ENCODE peak calls at places on chromosome 3, in four cellular contexts. One of them, this sample, is unnamed.

GRCh38 chr3:29576181-29576580 is 295.3 kb downstream of the RBMS3 start:
- DNase-seq in GM12891: no peak
- DNase-seq in GM12878: no peak
- DNase-seq in K562: no peak
- DNase-seq in this sample: no peak

GRCh38 chr3:72938471-72939265 is 50.8 kb downstream of the GXYLT2 start:
- DNase-seq in GM12891: peak; percentile 30
- DNase-seq in GM12878: no peak
- DNase-seq in K562: peak; percentile 29
- DNase-seq in this sample: peak; percentile 93

GRCh38 chr3:162428192-162428591 is 931.6 kb downstream of the OTOL1 start:
- DNase-seq in GM12891: no peak
- DNase-seq in GM12878: no peak
- DNase-seq in K562: no peak
- DNase-seq in this sample: no peak

GRCh38 chr3:72446406-72447058 is 401.7 kb downstream of the SHQ1 start:
- DNase-seq in GM12891: no peak
- DNase-seq in GM12878: no peak
- DNase-seq in K562: no peak
- DNase-seq in this sample: peak; percentile 14

GRCh38 chr3:119597548-119598288 is at the start of gene PLA1A:
- DNase-seq in GM12891: no peak
- DNase-seq in GM12878: no peak
- DNase-seq in K562: no peak
- DNase-seq in this sample: no peak

GRCh38 chr3:127457094-127457475 is 133.4 kb downstream of the TPRA1 start:
- DNase-seq in GM12891: no peak
- DNase-seq in GM12878: no peak
- DNase-seq in K562: no peak
- DNase-seq in this sample: no peak

GRCh38 chr3:66418432-66419052 is 82.3 kb downstream of the LRIG1 start:
- DNase-seq in GM12891: no peak
- DNase-seq in GM12878: no peak
- DNase-seq in K562: no peak
- DNase-seq in this sample: no peak

GRCh38 chr3:194423317-194423716 is 24.3 kb upstream of the GP5 start:
- DNase-seq in GM12891: no peak
- DNase-seq in GM12878: no peak
- DNase-seq in K562: no peak
- DNase-seq in this sample: no peak

GRCh38 chr3:58048301-58048700 is 40.1 kb downstream of the FLNB start:
- DNase-seq in GM12891: no peak
- DNase-seq in GM12878: no peak
- DNase-seq in K562: no peak
- DNase-seq in this sample: no peak

GRCh38 chr3:64916192-64916798 is 228.5 kb upstream of the ADAMTS9 start:
- DNase-seq in GM12891: no peak
- DNase-seq in GM12878: no peak
- DNase-seq in K562: no peak
- DNase-seq in this sample: no peak

GRCh38 chr3:31442755-31443154 is 90.0 kb upstream of the STT3B start:
- DNase-seq in GM12891: no peak
- DNase-seq in GM12878: no peak
- DNase-seq in K562: no peak
- DNase-seq in this sample: no peak

GRCh38 chr3:188220988-188221818 is 67.2 kb downstream of the LPP start:
- DNase-seq in GM12891: no peak
- DNase-seq in GM12878: no peak
- DNase-seq in K562: no peak
- DNase-seq in this sample: no peak

GRCh38 chr3:170740726-170741591 is 129.0 kb downstream of the RPL22L1 start:
- DNase-seq in GM12891: no peak
- DNase-seq in GM12878: no peak
- DNase-seq in K562: no peak
- DNase-seq in this sample: no peak

GRCh38 chr3:132395126-132395525 is 22.2 kb upstream of the DNAJC13 start:
- DNase-seq in GM12891: no peak
- DNase-seq in GM12878: no peak
- DNase-seq in K562: no peak
- DNase-seq in this sample: no peak

GRCh38 chr3:132396255-132396654 is 21.0 kb upstream of the DNAJC13 start:
- DNase-seq in GM12891: no peak
- DNase-seq in GM12878: no peak
- DNase-seq in K562: no peak
- DNase-seq in this sample: no peak

GRCh38 chr3:132399054-132399929 is 18.0 kb upstream of the DNAJC13 start:
- DNase-seq in GM12891: peak; percentile 18
- DNase-seq in GM12878: no peak
- DNase-seq in K562: peak; percentile 35
- DNase-seq in this sample: no peak

GRCh38 chr3:132394334-132394733 is 23.0 kb upstream of the DNAJC13 start:
- DNase-seq in GM12891: no peak
- DNase-seq in GM12878: no peak
- DNase-seq in K562: no peak
- DNase-seq in this sample: no peak
- TF ChIP-seq SPI1 in GM12891: no peak
- TF ChIP-seq SPI1 in GM12878: no peak
- TF ChIP-seq SPI1 in K562: no peak
- TF ChIP-seq SPI1 in this sample: no peak

GRCh38 chr3:9770276-9770812 is 597 bp upstream of the CAMK1 start:
- DNase-seq in GM12891: no peak
- DNase-seq in GM12878: no peak
- DNase-seq in K562: no peak
- DNase-seq in this sample: no peak
- TF ChIP-seq POLR2AphosphoS5 in GM12891: no peak
- TF ChIP-seq POLR2AphosphoS5 in GM12878: no peak
- TF ChIP-seq POLR2AphosphoS5 in K562: no peak
- TF ChIP-seq POLR2AphosphoS5 in this sample: no peak

DNA sequence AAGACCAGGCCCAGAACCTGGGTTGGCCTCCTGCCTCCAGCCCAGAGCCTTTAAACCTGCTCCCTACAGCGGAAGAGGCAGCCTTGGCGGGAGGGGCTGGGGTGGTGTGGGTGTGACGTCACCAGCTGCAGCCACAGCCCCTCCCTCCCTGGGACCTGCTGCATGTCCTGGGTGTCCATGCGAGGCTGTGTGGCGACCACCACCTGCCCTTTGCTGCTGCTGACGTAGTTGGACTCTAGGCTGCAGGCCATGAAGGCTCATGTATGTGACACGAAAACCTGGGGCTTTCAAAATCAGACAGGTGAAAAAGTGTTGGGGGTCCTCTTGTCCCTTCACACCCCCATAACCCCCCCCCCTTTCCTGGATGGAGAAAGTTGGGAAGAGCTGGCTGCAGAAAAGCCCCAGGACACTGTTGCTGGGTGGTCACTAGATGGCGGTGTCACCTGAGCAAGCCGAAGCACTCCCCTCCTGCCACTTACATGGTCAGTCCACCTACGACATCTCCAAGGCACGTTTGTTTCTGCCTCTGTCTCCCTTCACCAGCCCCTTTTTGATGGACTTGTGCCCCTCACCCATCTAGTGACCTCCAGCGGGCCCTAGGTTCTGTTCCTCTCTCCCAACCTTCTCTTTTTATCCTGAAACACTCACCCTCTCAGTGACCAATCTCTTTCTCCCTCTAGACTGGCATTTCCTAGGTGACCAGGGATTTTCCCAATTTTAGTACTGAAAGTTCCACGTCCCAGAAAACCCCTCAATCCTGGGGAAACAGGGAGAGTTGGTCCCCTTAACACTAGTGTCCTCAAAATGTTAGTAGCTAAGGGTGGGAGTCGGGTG is 35.2 kb downstream of the SLC6A20 start:
- DNase-seq in GM12891: peak; percentile 75
- DNase-seq in GM12878: peak; percentile 5
- DNase-seq in K562: peak; percentile 87
- DNase-seq in this sample: peak; percentile 22
- TF ChIP-seq SPI1 in GM12891: no peak
- TF ChIP-seq SPI1 in GM12878: no peak
- TF ChIP-seq SPI1 in K562: no peak
- TF ChIP-seq SPI1 in this sample: no peak

GRCh38 chr3:55201729-55202128 is 273.9 kb upstream of the LRTM1 start:
- DNase-seq in GM12891: no peak
- DNase-seq in GM12878: no peak
- DNase-seq in K562: no peak
- DNase-seq in this sample: no peak

GRCh38 chr3:55202320-55202719 is 274.5 kb upstream of the LRTM1 start:
- DNase-seq in GM12891: no peak
- DNase-seq in GM12878: no peak
- DNase-seq in K562: no peak
- DNase-seq in this sample: no peak

GRCh38 chr3:55200916-55201315 is 273.1 kb upstream of the LRTM1 start:
- DNase-seq in GM12891: no peak
- DNase-seq in GM12878: no peak
- DNase-seq in K562: no peak
- DNase-seq in this sample: no peak

GRCh38 chr3:55203006-55203405 is 275.1 kb upstream of the LRTM1 start:
- DNase-seq in GM12891: no peak
- DNase-seq in GM12878: no peak
- DNase-seq in K562: no peak
- DNase-seq in this sample: no peak

DNA sequence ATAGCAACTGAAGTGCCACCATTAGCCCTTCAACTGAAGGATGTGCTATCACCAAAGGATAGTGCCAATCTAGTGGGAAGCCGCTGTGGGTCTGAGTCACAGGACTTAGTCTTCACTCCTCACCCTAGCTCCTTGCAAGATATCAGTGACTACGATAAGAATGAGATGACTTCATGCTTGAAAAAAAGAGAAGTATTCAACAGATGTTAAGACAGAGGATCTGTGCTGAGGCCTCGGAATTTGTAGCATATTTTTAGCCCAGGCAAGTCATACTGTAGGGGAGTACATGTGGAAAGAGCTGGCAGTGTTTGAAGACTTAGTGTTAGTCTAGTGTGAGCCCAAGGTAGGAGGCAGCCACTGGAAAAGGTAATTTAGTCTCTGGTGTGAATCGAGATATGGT is 270.7 kb upstream of the LRTM1 start:
- DNase-seq in GM12891: no peak
- DNase-seq in GM12878: no peak
- DNase-seq in K562: no peak
- DNase-seq in this sample: no peak
- TF ChIP-seq POLR2AphosphoS5 in GM12891: no peak
- TF ChIP-seq POLR2AphosphoS5 in GM12878: no peak
- TF ChIP-seq POLR2AphosphoS5 in K562: no peak
- TF ChIP-seq POLR2AphosphoS5 in this sample: no peak

GRCh38 chr3:106206165-106206564 is 337.4 kb upstream of the CBLB start:
- DNase-seq in GM12891: peak; percentile 4
- DNase-seq in GM12878: peak; percentile 28
- DNase-seq in K562: no peak
- DNase-seq in this sample: peak; percentile 23
- TF ChIP-seq SPI1 in GM12891: peak; percentile 31
- TF ChIP-seq SPI1 in GM12878: no peak
- TF ChIP-seq SPI1 in K562: no peak
- TF ChIP-seq SPI1 in this sample: no peak

DNA sequence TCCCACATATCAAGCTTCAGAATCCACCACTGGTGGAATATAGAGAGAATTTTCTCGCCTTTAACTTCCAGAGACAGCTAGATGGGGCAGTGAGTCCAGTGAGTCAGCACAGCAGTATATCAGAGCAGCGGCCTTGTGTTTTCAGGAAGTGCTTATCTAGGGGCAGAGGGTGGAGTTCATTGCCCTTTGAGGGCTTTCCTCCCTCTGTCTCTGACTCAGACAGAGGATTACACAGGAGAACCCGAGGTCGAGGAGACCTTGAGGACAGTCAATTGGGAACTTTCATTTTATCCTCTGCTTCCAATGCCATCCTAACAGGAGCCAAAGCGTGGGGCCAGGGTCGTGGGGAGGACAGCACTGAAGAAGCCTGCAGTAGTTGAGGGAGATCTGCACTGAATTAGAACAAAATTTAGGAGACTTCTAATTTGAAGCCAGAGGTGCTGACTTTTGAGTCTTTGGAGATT is 109.6 kb upstream of the UMPS start:
- DNase-seq in GM12891: no peak
- DNase-seq in GM12878: peak; percentile 38
- DNase-seq in K562: peak; percentile 66
- DNase-seq in this sample: peak; percentile 59
- TF ChIP-seq POLR2AphosphoS5 in GM12891: no peak
- TF ChIP-seq POLR2AphosphoS5 in GM12878: no peak
- TF ChIP-seq POLR2AphosphoS5 in K562: peak; percentile 81
- TF ChIP-seq POLR2AphosphoS5 in this sample: no peak

GRCh38 chr3:172685331-172686214 is 25.3 kb downstream of the NCEH1 start:
- DNase-seq in GM12891: no peak
- DNase-seq in GM12878: no peak
- DNase-seq in K562: no peak
- DNase-seq in this sample: no peak
- TF ChIP-seq SPI1 in GM12891: no peak
- TF ChIP-seq SPI1 in GM12878: no peak
- TF ChIP-seq SPI1 in K562: no peak
- TF ChIP-seq SPI1 in this sample: no peak

DNA sequence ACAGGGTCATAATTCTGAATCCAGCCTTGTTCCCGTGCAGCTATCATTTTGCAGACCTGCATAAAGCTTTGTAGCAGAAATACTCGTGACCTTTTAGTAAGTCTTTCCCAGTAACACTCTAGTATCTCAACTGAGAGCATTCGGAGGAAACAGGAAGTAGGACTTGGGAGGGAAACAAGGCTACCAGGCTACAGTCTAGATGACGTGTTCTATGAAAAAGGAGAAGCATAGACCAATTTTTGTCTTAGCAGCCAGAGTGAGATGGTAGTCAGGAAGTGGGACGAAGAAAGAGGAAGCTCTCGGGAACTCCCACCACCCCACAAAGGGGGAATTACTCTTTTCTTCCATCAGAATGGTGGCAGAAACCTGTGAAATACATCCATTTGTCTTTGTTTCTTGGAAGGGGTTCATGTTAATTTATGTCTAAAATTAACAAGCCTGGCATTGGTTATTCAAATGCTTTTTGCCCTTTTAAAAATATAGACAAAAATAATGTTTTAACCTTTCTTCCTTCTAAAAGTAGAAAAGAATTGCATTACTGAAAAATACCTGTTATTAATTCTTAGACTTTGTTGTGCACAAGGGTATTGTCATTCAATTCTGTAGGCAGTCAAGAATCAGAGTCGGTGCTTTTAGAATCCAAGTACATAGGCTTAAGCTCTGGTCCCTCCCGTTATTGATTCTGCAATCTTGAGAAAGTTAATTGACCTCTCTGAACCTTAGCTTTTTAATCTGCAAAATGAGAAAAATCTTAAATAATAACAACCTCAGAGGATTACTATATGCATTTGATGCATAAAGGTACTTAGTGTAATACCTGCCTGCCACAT is 1.6 kb upstream of the SUCNR1 start:
- DNase-seq in GM12891: no peak
- DNase-seq in GM12878: peak; percentile 60
- DNase-seq in K562: peak; percentile 13
- DNase-seq in this sample: peak; percentile 84
- TF ChIP-seq POLR2AphosphoS5 in GM12891: no peak
- TF ChIP-seq POLR2AphosphoS5 in GM12878: no peak
- TF ChIP-seq POLR2AphosphoS5 in K562: no peak
- TF ChIP-seq POLR2AphosphoS5 in this sample: peak; percentile 50

This sample was measured in HL-60.